ENCODE peak calls at places on chromosome X, in ten cellular contexts. J is uterus, L is smooth muscle cell of the brain vasculature, T is M059J, E is GM19239, A is iris pigment epithelial cell, K is HEK293T, C is non-pigmented ciliary epithelial cell, U is tibial artery, Z is BE2C. X is an unnamed sample.

GRCh38 chrX:154900323-154900722 is 14.2 kb downstream of the F8A1 start:
- DNase-seq in J (no peak), L (no peak), E (no peak), K (no peak), U (no peak), Z (no peak), C (no peak), A (no peak), T (no peak), X (no peak)

GRCh38 chrX:84932814-84933213 is 70.9 kb upstream of the APOOL start:
- DNase-seq in Z (no peak), L (no peak), E (no peak), U (no peak), K (no peak), J (no peak), A (no peak), T (no peak), C (no peak), X (no peak)

GRCh38 chrX:114500622-114501021 is 83.3 kb upstream of the HTR2C start:
- DNase-seq in A (no peak), T (no peak), J (no peak), K (no peak), C (no peak), Z (no peak), L (no peak), E (no peak), U (no peak), X (no peak)

GRCh38 chrX:48908600-48908999 is 2.8 kb downstream of the SLC35A2 start:
- DNase-seq in C (no peak), L (no peak), U (no peak), J (no peak), T (no peak), A (no peak), E (no peak), K (no peak), Z (no peak), X (no peak)

GRCh38 chrX:84724576-84724975 is 222.3 kb upstream of the HDX start:
- DNase-seq in E (no peak), U (no peak), T (no peak), L (no peak), K (no peak), A (peak), Z (no peak), C (no peak), J (no peak), X (no peak)

GRCh38 chrX:149720021-149720689 is 8.3 kb downstream of the MAGEA11 start:
- DNase-seq in K (peak), T (no peak), C (no peak), L (no peak), E (no peak), Z (no peak), A (no peak), J (no peak), U (no peak), X (no peak)

GRCh38 chrX:87516716-87517115 is 886 bp upstream of the KLHL4 start:
- DNase-seq in U (no peak), L (peak), E (no peak), K (no peak), C (peak), Z (no peak), T (peak), A (peak), J (no peak), X (no peak)

GRCh38 chrX:139559383-139560042 is 29.0 kb downstream of the F9 start:
- DNase-seq in E (peak), Z (peak), U (no peak), A (peak), L (peak), K (peak), T (peak), J (peak), C (no peak), X (no peak)

GRCh38 chrX:9609987-9610386 is 145.1 kb downstream of the TBL1X start:
- DNase-seq in U (no peak), L (no peak), T (no peak), J (no peak), A (no peak), Z (no peak), C (no peak), K (no peak), E (no peak), X (peak)

GRCh38 chrX:124405868-124406267 is 59.5 kb downstream of the SH2D1A start:
- DNase-seq in K (no peak), L (no peak), U (no peak), A (no peak), T (no peak), C (no peak), Z (no peak), J (no peak), E (no peak), X (no peak)

GRCh38 chrX:9352683-9353430 is 112.0 kb upstream of the TBL1X start:
- DNase-seq in A (peak), E (no peak), K (no peak), J (no peak), L (no peak), T (peak), C (no peak), U (no peak), Z (no peak), X (peak)

GRCh38 chrX:17417411-17417810 is 42.4 kb downstream of the NHS start:
- DNase-seq in Z (no peak), U (no peak), T (peak), J (no peak), E (no peak), L (no peak), K (no peak), A (no peak), C (no peak), X (no peak)

GRCh38 chrX:13750204-13750603 is 15.7 kb downstream of the OFD1 start:
- DNase-seq in C (no peak), Z (peak), J (no peak), E (no peak), T (peak), U (no peak), K (peak), L (no peak), A (peak), X (no peak)

X was measured in lung.